ENCODE peak calls at places on chromosomes 4 and X, in five cellular contexts. S is foreskin keratinocyte, Q is mesothelial cell of epicardium, X is GM13977, F is IMR-90. C is an unnamed sample.

GRCh38 chr4:133982533-133983224 is 218.9 kb downstream of the PABPC4L start:
- DNase-seq in S (peak; percentile 43), Q (no peak), X (no peak), F (peak; percentile 17), C (no peak)

GRCh38 chrX:136814847-136815634 is 34.3 kb upstream of the ARHGEF6 start:
- DNase-seq in S (no peak), Q (no peak), X (no peak), F (no peak), C (peak; percentile 49)

GRCh38 chr4:40990202-40990898 is 224.0 kb downstream of the APBB2 start:
- DNase-seq in S (peak; percentile 96), Q (no peak), X (peak; percentile 10), F (peak; percentile 97), C (peak; percentile 25)

GRCh38 chrX:63686878-63687714 is 97.9 kb downstream of the ARHGEF9 start:
- DNase-seq in S (peak; percentile 33), Q (no peak), X (peak; percentile 21), F (peak; percentile 45), C (peak; percentile 23)

GRCh38 chrX:68895339-68896250 is 66.8 kb downstream of the EFNB1 start:
- DNase-seq in S (peak; percentile 61), Q (no peak), X (no peak), F (peak; percentile 42), C (peak; percentile 3)

GRCh38 chrX:54640721-54641120 is 110.7 kb downstream of the GNL3L start:
- DNase-seq in S (no peak), Q (no peak), X (no peak), F (no peak), C (peak; percentile 40)

GRCh38 chrX:30992381-30992904 is 79.4 kb downstream of the FTHL17 start:
- DNase-seq in S (no peak), Q (no peak), X (no peak), F (no peak), C (peak; percentile 93)

GRCh38 chr4:23937173-23937572 is 47.3 kb upstream of the PPARGC1A start:
- DNase-seq in S (no peak), Q (no peak), X (no peak), F (peak; percentile 48), C (no peak)

GRCh38 chr4:5399790-5400421 is 308.5 kb downstream of the EVC2 start:
- DNase-seq in S (no peak), Q (no peak), X (no peak), F (peak; percentile 38), C (peak; percentile 23)

GRCh38 chrX:140821280-140821679 is 111.7 kb downstream of the LINC00632 start:
- DNase-seq in S (no peak), Q (no peak), X (no peak), F (no peak), C (no peak)

GRCh38 chr4:95528388-95528787 is 20.4 kb downstream of the UNC5C start:
- DNase-seq in S (no peak), Q (no peak), X (no peak), F (no peak), C (no peak)

GRCh38 chr4:74114234-74114633 is 15.2 kb upstream of the CXCL2 start:
- DNase-seq in S (peak; percentile 96), Q (no peak), X (no peak), F (peak; percentile 89), C (no peak)

GRCh38 chr4:7842384-7843279 is 97.0 kb downstream of the AFAP1 start:
- DNase-seq in S (peak; percentile 98), Q (no peak), X (no peak), F (peak; percentile 99), C (no peak)

GRCh38 chr4:74539043-74539790 is 94.3 kb downstream of the AREG start:
- DNase-seq in S (no peak), Q (no peak), X (no peak), F (no peak), C (peak; percentile 39)

GRCh38 chrX:45769919-45770582 is 569.4 kb upstream of the DIPK2B start:
- DNase-seq in S (no peak), Q (peak; percentile 22), X (peak; percentile 47), F (peak; percentile 91), C (peak; percentile 88)

GRCh38 chr4:60744767-60745166 is 455.4 kb upstream of the ADGRL3 start:
- DNase-seq in S (no peak), Q (no peak), X (no peak), F (peak; percentile 45), C (no peak)

GRCh38 chrX:96006281-96006680 is 678.4 kb upstream of the DIAPH2 start:
- DNase-seq in S (no peak), Q (no peak), X (no peak), F (no peak), C (no peak)

GRCh38 chr4:10008208-10009005 is 12.9 kb downstream of the SLC2A9 start:
- DNase-seq in S (no peak), Q (no peak), X (no peak), F (peak; percentile 45), C (no peak)

C was measured in HepG2.